ENCODE peak calls at places on chromosomes 7 and 10, in nine cellular contexts. R is neural progenitor cell, P is HCT116, U is IMR-90, Y is PC-3, L is astrocyte, Z is SK-N-SH, B is GM23338, O is mammary epithelial cell. C is an unnamed sample.

GRCh38 chr10:3484306-3485187 is 300.5 kb downstream of the KLF6 start:
- DNase-seq in R (no peak), P (no peak), U (peak), Y (no peak), L (no peak), Z (no peak), B (no peak), O (no peak), C (no peak)

GRCh38 chr7:45086348-45087065 is 2.3 kb downstream of the NACAD start:
- DNase-seq in R (no peak), P (no peak), U (no peak), Y (no peak), L (no peak), Z (no peak), B (no peak), O (no peak), C (no peak)

GRCh38 chr10:129792864-129793263 is 171.2 kb downstream of the EBF3 start:
- DNase-seq in R (no peak), P (no peak), U (no peak), Y (no peak), L (no peak), Z (no peak), B (no peak), O (no peak), C (no peak)

GRCh38 chr7:98091523-98091922 is 15.1 kb upstream of the LMTK2 start:
- DNase-seq in R (no peak), P (no peak), U (no peak), Y (no peak), L (no peak), Z (no peak), B (no peak), O (no peak), C (no peak)

GRCh38 chr10:90884414-90884813 is 12.6 kb downstream of the RPP30 start:
- DNase-seq in R (no peak), P (no peak), U (peak), Y (peak), L (peak), Z (no peak), B (no peak), O (no peak), C (no peak)

GRCh38 chr10:74103560-74104248 is 46.9 kb downstream of the AP3M1 start:
- DNase-seq in R (peak), P (peak), U (peak), Y (peak), L (no peak), Z (peak), B (peak), O (no peak), C (peak)

GRCh38 chr10:31129261-31129660 is 97.6 kb upstream of the ZNF438 start:
- DNase-seq in R (peak), P (no peak), U (peak), Y (peak), L (peak), Z (no peak), B (peak), O (no peak), C (no peak)

GRCh38 chr7:13852281-13852968 is 137.0 kb downstream of the ETV1 start:
- DNase-seq in R (no peak), P (no peak), U (no peak), Y (no peak), L (peak), Z (no peak), B (no peak), O (peak), C (no peak)

GRCh38 chr7:98075801-98076200 is 30.9 kb upstream of the LMTK2 start:
- DNase-seq in R (no peak), P (no peak), U (no peak), Y (no peak), L (no peak), Z (no peak), B (no peak), O (no peak), C (no peak)

GRCh38 chr7:110130669-110131068 is 960.3 kb upstream of the LRRN3 start:
- DNase-seq in R (no peak), P (no peak), U (peak), Y (peak), L (no peak), Z (peak), B (no peak), O (no peak), C (no peak)

GRCh38 chr7:74222851-74223710 is 13.3 kb downstream of the LAT2 start:
- DNase-seq in R (no peak), P (no peak), U (no peak), Y (no peak), L (no peak), Z (no peak), B (no peak), O (no peak), C (no peak)

GRCh38 chr7:127035203-127035849 is 217.4 kb downstream of the GRM8 start:
- DNase-seq in R (no peak), P (no peak), U (no peak), Y (no peak), L (no peak), Z (no peak), B (no peak), O (no peak), C (no peak)

GRCh38 chr10:8424555-8425201 is 370.2 kb downstream of the GATA3 start:
- DNase-seq in R (no peak), P (no peak), U (no peak), Y (no peak), L (no peak), Z (no peak), B (no peak), O (no peak), C (no peak)

GRCh38 chr7:81036041-81036440 is 117.2 kb upstream of the SEMA3C start:
- DNase-seq in R (no peak), P (no peak), U (no peak), Y (no peak), L (peak), Z (no peak), B (no peak), O (no peak), C (no peak)

GRCh38 chr10:100625821-100626220 is 90.1 kb downstream of the HIF1AN start:
- DNase-seq in R (peak), P (no peak), U (no peak), Y (no peak), L (no peak), Z (no peak), B (peak), O (no peak), C (no peak)

GRCh38 chr10:16950686-16951681 is 133.8 kb upstream of the RSU1 start:
- DNase-seq in R (peak), P (peak), U (peak), Y (peak), L (peak), Z (peak), B (peak), O (peak), C (no peak)

GRCh38 chr7:156962145-156962544 is 12.6 kb downstream of the NOM1 start:
- DNase-seq in R (no peak), P (no peak), U (no peak), Y (no peak), L (no peak), Z (no peak), B (no peak), O (no peak), C (no peak)

GRCh38 chr7:104230606-104231005 is 22.8 kb upstream of the ORC5 start:
- DNase-seq in R (no peak), P (no peak), U (peak), Y (no peak), L (peak), Z (peak), B (no peak), O (no peak), C (no peak)

GRCh38 chr10:102729090-102730026 is 14.4 kb upstream of the WBP1L start:
- DNase-seq in R (peak), P (peak), U (peak), Y (peak), L (peak), Z (peak), B (peak), O (peak), C (peak)

GRCh38 chr10:35716776-35717175 is 74.7 kb upstream of the FZD8 start:
- DNase-seq in R (no peak), P (no peak), U (no peak), Y (no peak), L (no peak), Z (no peak), B (no peak), O (no peak), C (peak)

GRCh38 chr10:62380002-62380401 is 5.8 kb downstream of the ZNF365 start:
- DNase-seq in R (no peak), P (peak), U (peak), Y (peak), L (peak), Z (no peak), B (no peak), O (peak), C (no peak)

GRCh38 chr10:12902135-12902572 is 99.4 kb downstream of the CCDC3 start:
- DNase-seq in R (peak), P (peak), U (peak), Y (peak), L (peak), Z (peak), B (peak), O (peak), C (peak)

GRCh38 chr7:149248777-149249176 is 9.3 kb downstream of the ZNF212 start:
- DNase-seq in R (no peak), P (no peak), U (no peak), Y (no peak), L (no peak), Z (no peak), B (no peak), O (no peak), C (no peak)

GRCh38 chr7:158595068-158595467 is 7.4 kb upstream of the PTPRN2 start:
- DNase-seq in R (peak), P (peak), U (peak), Y (no peak), L (peak), Z (no peak), B (no peak), O (peak), C (no peak)

GRCh38 chr10:122461367-122461728 is at the start of gene HTRA1:
- DNase-seq in R (peak), P (no peak), U (peak), Y (peak), L (no peak), Z (peak), B (peak), O (peak), C (no peak)

GRCh38 chr7:101659706-101660105 is 30.6 kb upstream of the MYL10 start:
- DNase-seq in R (no peak), P (no peak), U (peak), Y (no peak), L (peak), Z (no peak), B (peak), O (peak), C (no peak)

GRCh38 chr7:100545636-100546128 is 6.7 kb downstream of the AGFG2 start:
- DNase-seq in R (peak), P (peak), U (peak), Y (peak), L (peak), Z (peak), B (peak), O (peak), C (no peak)
- TF ChIP-seq CTCF in R (no peak), P (no peak), U (peak), Y (peak), L (no peak), Z (peak), B (peak), O (no peak), C (no peak)

GRCh38 chr10:48603421-48604038 is 1.3 kb downstream of the ARHGAP22 start:
- DNase-seq in R (no peak), P (no peak), U (peak), Y (peak), L (no peak), Z (no peak), B (no peak), O (no peak), C (no peak)
- H3K4me3 ChIP-seq in R (no peak), P (peak), U (peak), Y (peak), L (peak), Z (peak), B (peak), O (peak), C (peak)

GRCh38 chr10:22573820-22574569 is 140.4 kb downstream of the PIP4K2A start:
- DNase-seq in R (peak), P (peak), U (peak), Y (peak), L (no peak), Z (peak), B (peak), O (peak), C (peak)

GRCh38 chr10:22570733-22571430 is 143.5 kb downstream of the PIP4K2A start:
- DNase-seq in R (no peak), P (no peak), U (no peak), Y (no peak), L (no peak), Z (no peak), B (no peak), O (no peak), C (no peak)

GRCh38 chr10:22568928-22569327 is 145.4 kb downstream of the PIP4K2A start:
- DNase-seq in R (no peak), P (no peak), U (no peak), Y (no peak), L (no peak), Z (no peak), B (no peak), O (no peak), C (no peak)

GRCh38 chr10:22570234-22570633 is 144.1 kb downstream of the PIP4K2A start:
- DNase-seq in R (no peak), P (no peak), U (no peak), Y (no peak), L (no peak), Z (no peak), B (no peak), O (no peak), C (no peak)
- H3K4me2 ChIP-seq in R (no peak), P (no peak), U (no peak), Y (no peak), L (no peak), Z (no peak), B (no peak), O (no peak), C (no peak)

DNA sequence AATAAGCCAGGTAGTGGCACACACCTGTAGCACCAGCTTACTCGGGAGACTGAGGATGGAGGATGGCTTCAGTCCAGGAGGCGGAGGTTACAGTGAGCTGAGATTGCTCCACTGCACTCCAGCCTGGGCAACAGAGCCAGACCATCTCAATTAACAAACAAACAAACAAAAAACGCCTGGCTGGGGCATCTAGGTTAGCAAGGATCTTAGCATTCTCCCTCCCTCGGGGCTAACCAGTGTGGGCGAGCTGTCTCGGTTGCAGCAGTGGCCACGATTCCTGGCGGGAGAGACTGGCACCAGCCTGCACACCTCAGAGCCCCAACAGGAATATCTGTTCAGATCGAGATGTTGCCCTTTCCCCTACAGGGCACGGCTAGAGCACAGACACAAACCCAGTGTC is 91.3 kb upstream of the KCTD7 start:
- DNase-seq in R (no peak), P (no peak), U (no peak), Y (no peak), L (no peak), Z (no peak), B (no peak), O (no peak), C (no peak)
- TF ChIP-seq CTCF in R (no peak), P (no peak), U (no peak), Y (no peak), L (no peak), Z (no peak), B (no peak), O (no peak), C (no peak)

GRCh38 chr10:86667421-86668181 is 710 bp upstream of the LDB3 start:
- DNase-seq in R (no peak), P (no peak), U (no peak), Y (no peak), L (no peak), Z (no peak), B (no peak), O (no peak), C (no peak)
- H3K4me3 ChIP-seq in R (no peak), P (no peak), U (no peak), Y (no peak), L (no peak), Z (no peak), B (no peak), O (no peak), C (no peak)

DNA sequence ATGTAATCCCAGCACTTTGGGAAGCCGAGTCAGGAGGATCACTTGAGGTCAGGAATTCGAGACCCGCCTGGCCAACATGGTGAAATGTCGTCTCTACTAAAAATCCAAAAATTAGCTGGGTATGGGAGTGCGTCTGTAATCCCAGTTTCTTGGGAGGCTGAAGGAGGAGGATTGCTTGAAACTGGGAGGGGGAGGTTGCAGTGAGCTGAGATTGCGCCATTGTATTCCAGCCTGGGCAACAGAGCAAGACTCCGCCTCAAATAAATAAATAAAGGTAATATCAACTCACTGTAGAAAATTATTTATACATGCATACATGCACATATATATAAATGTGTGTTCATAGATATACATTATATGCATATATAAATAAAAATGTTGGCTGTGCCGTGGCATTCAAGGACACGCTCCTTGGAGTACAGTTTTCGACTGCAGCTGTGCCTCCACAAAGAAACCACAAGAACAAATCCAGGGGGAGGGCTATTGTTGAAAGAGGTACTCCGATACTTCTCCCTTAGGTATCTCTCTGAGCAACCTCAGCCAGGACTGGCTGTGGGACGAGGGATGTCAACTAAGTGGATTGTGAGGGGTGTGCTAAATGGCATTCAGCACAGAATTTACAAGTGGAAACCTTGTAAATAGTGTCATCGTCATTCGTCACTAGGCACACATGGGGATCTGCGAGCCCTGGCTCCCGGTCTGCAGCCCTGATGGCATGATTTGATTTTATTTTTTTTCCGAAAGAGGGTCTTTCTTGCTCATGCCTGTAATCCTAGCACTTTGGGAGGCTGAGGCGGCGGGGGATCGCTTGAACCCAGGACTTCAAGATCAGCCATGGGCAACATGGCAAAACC is 49.3 kb downstream of the HIP1 start:
- DNase-seq in R (no peak), P (no peak), U (no peak), Y (no peak), L (no peak), Z (no peak), B (no peak), O (no peak), C (no peak)
- H3K4me2 ChIP-seq in R (no peak), P (no peak), U (no peak), Y (no peak), L (no peak), Z (no peak), B (no peak), O (no peak), C (no peak)

DNA sequence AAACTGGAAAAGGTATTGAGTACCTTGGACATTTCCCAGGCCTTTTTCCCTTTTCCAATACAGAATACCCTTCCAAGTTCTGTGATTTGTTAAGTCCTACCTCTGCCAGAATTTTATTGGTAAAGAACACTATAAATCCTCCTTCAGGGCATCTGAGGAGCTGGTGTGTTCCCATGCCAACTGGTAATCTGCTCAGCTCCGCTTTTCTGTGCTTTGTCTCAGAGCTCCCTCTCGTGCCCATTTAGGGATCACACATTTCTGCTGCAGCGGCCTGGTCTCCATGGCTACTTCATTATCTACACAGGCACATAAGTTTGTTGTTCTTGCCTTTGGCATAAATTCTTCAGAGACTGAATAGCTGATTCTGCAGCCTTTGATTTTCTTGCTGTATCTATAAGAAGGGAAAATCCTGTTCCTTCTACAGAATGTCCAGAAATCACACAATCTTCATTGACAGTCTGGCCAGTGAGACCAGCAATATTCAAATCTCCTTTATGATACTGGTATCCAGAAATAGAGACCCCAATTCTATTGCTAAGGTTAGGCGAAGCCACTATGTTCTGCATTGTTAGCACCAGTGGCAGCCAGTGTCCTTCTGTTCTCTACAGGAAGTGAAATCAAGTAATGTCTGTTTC is 52.0 kb downstream of the DENND11 start:
- DNase-seq in R (peak), P (peak), U (peak), Y (peak), L (peak), Z (peak), B (peak), O (peak), C (peak)
- TF ChIP-seq CTCF in R (peak), P (peak), U (peak), Y (peak), L (peak), Z (peak), B (peak), O (peak), C (peak)

C was measured in MM.1S.